ENCODE peak calls at places on chromosomes 16 and 17, in eight cellular contexts. One of them, this sample, is unnamed.

GRCh38 chr17:60863892-60864673 is 186.4 kb downstream of the BCAS3 start:
- DNase-seq in neural crest cell: no peak
- DNase-seq in T-helper 1 cell: no peak
- DNase-seq in foreskin melanocyte: no peak
- DNase-seq in anterior cingulate cortex: no peak
- DNase-seq in HEK293T: no peak
- DNase-seq in NCI-H1092: no peak
- DNase-seq in uterus: no peak
- DNase-seq in this sample: no peak

GRCh38 chr17:69588739-69589334 is 174.3 kb downstream of the MAP2K6 start:
- DNase-seq in NCI-H1092: no peak
- DNase-seq in uterus: no peak
- DNase-seq in foreskin melanocyte: no peak
- DNase-seq in T-helper 1 cell: no peak
- DNase-seq in neural crest cell: no peak
- DNase-seq in HEK293T: no peak
- DNase-seq in anterior cingulate cortex: no peak
- DNase-seq in this sample: no peak

GRCh38 chr16:54873081-54873480 is 57.6 kb upstream of the IRX5 start:
- DNase-seq in anterior cingulate cortex: no peak
- DNase-seq in foreskin melanocyte: no peak
- DNase-seq in neural crest cell: no peak
- DNase-seq in uterus: no peak
- DNase-seq in T-helper 1 cell: no peak
- DNase-seq in NCI-H1092: no peak
- DNase-seq in HEK293T: no peak
- DNase-seq in this sample: no peak

GRCh38 chr17:47649153-47649971 is at the start of gene KPNB1:
- DNase-seq in NCI-H1092: peak; percentile 99
- DNase-seq in uterus: peak; percentile 99
- DNase-seq in anterior cingulate cortex: peak; percentile 97
- DNase-seq in T-helper 1 cell: peak; percentile 96
- DNase-seq in neural crest cell: peak; percentile 96
- DNase-seq in HEK293T: peak; percentile 92
- DNase-seq in foreskin melanocyte: peak; percentile 100
- DNase-seq in this sample: peak; percentile 99

GRCh38 chr17:74303300-74303699 is 22.7 kb upstream of the KIF19 start:
- DNase-seq in uterus: no peak
- DNase-seq in T-helper 1 cell: no peak
- DNase-seq in foreskin melanocyte: no peak
- DNase-seq in NCI-H1092: no peak
- DNase-seq in neural crest cell: no peak
- DNase-seq in HEK293T: no peak
- DNase-seq in anterior cingulate cortex: no peak
- DNase-seq in this sample: no peak

GRCh38 chr16:75256059-75256870 is 4.8 kb upstream of the BCAR1 start:
- DNase-seq in neural crest cell: no peak
- DNase-seq in T-helper 1 cell: no peak
- DNase-seq in NCI-H1092: no peak
- DNase-seq in foreskin melanocyte: no peak
- DNase-seq in anterior cingulate cortex: no peak
- DNase-seq in uterus: no peak
- DNase-seq in HEK293T: no peak
- DNase-seq in this sample: no peak

GRCh38 chr17:76772842-76773521 is 35.1 kb downstream of the MFSD11 start:
- DNase-seq in T-helper 1 cell: peak; percentile 46
- DNase-seq in neural crest cell: no peak
- DNase-seq in NCI-H1092: no peak
- DNase-seq in uterus: no peak
- DNase-seq in anterior cingulate cortex: no peak
- DNase-seq in foreskin melanocyte: no peak
- DNase-seq in HEK293T: no peak
- DNase-seq in this sample: no peak

GRCh38 chr16:64412578-64413280 is 709.1 kb downstream of the CDH11 start:
- DNase-seq in neural crest cell: no peak
- DNase-seq in uterus: no peak
- DNase-seq in foreskin melanocyte: peak; percentile 88
- DNase-seq in HEK293T: no peak
- DNase-seq in T-helper 1 cell: no peak
- DNase-seq in NCI-H1092: no peak
- DNase-seq in anterior cingulate cortex: no peak
- DNase-seq in this sample: no peak

GRCh38 chr17:28369684-28370034 is 448 bp downstream of the VTN start:
- DNase-seq in foreskin melanocyte: no peak
- DNase-seq in NCI-H1092: no peak
- DNase-seq in HEK293T: no peak
- DNase-seq in uterus: no peak
- DNase-seq in anterior cingulate cortex: no peak
- DNase-seq in T-helper 1 cell: no peak
- DNase-seq in neural crest cell: no peak
- DNase-seq in this sample: no peak

GRCh38 chr16:66940236-66940635 is 4.9 kb downstream of the CES2 start:
- DNase-seq in uterus: no peak
- DNase-seq in NCI-H1092: no peak
- DNase-seq in anterior cingulate cortex: no peak
- DNase-seq in HEK293T: no peak
- DNase-seq in neural crest cell: no peak
- DNase-seq in foreskin melanocyte: no peak
- DNase-seq in T-helper 1 cell: no peak
- DNase-seq in this sample: no peak

GRCh38 chr16:76338472-76338871 is 61.3 kb downstream of the CNTNAP4 start:
- DNase-seq in foreskin melanocyte: no peak
- DNase-seq in uterus: no peak
- DNase-seq in neural crest cell: no peak
- DNase-seq in anterior cingulate cortex: no peak
- DNase-seq in HEK293T: no peak
- DNase-seq in T-helper 1 cell: no peak
- DNase-seq in NCI-H1092: no peak
- DNase-seq in this sample: no peak

GRCh38 chr16:67299269-67299668 is 19.9 kb downstream of the PLEKHG4 start:
- DNase-seq in foreskin melanocyte: no peak
- DNase-seq in uterus: no peak
- DNase-seq in HEK293T: no peak
- DNase-seq in T-helper 1 cell: no peak
- DNase-seq in NCI-H1092: no peak
- DNase-seq in anterior cingulate cortex: no peak
- DNase-seq in neural crest cell: no peak
- DNase-seq in this sample: no peak

GRCh38 chr16:87740441-87740840 is 25.3 kb downstream of the KLHDC4 start:
- DNase-seq in T-helper 1 cell: no peak
- DNase-seq in NCI-H1092: no peak
- DNase-seq in uterus: no peak
- DNase-seq in foreskin melanocyte: no peak
- DNase-seq in neural crest cell: no peak
- DNase-seq in HEK293T: no peak
- DNase-seq in anterior cingulate cortex: no peak
- DNase-seq in this sample: no peak

GRCh38 chr17:29147682-29148081 is 32.5 kb downstream of the MYO18A start:
- DNase-seq in foreskin melanocyte: no peak
- DNase-seq in HEK293T: no peak
- DNase-seq in anterior cingulate cortex: no peak
- DNase-seq in T-helper 1 cell: no peak
- DNase-seq in NCI-H1092: no peak
- DNase-seq in uterus: no peak
- DNase-seq in neural crest cell: no peak
- DNase-seq in this sample: no peak

GRCh38 chr17:77025781-77026180 is 115.0 kb upstream of the SEC14L1 start:
- DNase-seq in anterior cingulate cortex: no peak
- DNase-seq in NCI-H1092: no peak
- DNase-seq in neural crest cell: no peak
- DNase-seq in T-helper 1 cell: no peak
- DNase-seq in foreskin melanocyte: peak; percentile 52
- DNase-seq in HEK293T: no peak
- DNase-seq in uterus: no peak
- DNase-seq in this sample: no peak

GRCh38 chr16:67934306-67935095 is 2.1 kb downstream of the PSMB10 start:
- DNase-seq in NCI-H1092: no peak
- DNase-seq in T-helper 1 cell: no peak
- DNase-seq in anterior cingulate cortex: no peak
- DNase-seq in neural crest cell: no peak
- DNase-seq in foreskin melanocyte: no peak
- DNase-seq in HEK293T: no peak
- DNase-seq in uterus: no peak
- DNase-seq in this sample: no peak

GRCh38 chr16:8962393-8963009 is 1.2 kb downstream of the USP7 start:
- DNase-seq in NCI-H1092: no peak
- DNase-seq in uterus: no peak
- DNase-seq in neural crest cell: no peak
- DNase-seq in T-helper 1 cell: peak; percentile 52
- DNase-seq in foreskin melanocyte: no peak
- DNase-seq in HEK293T: no peak
- DNase-seq in anterior cingulate cortex: no peak
- DNase-seq in this sample: no peak

GRCh38 chr16:68257906-68258800 is 6.2 kb upstream of the SLC7A6 start:
- DNase-seq in neural crest cell: no peak
- DNase-seq in T-helper 1 cell: no peak
- DNase-seq in uterus: no peak
- DNase-seq in foreskin melanocyte: no peak
- DNase-seq in NCI-H1092: no peak
- DNase-seq in anterior cingulate cortex: no peak
- DNase-seq in HEK293T: no peak
- DNase-seq in this sample: no peak

GRCh38 chr16:89575247-89576172 is at the start of gene CPNE7:
- DNase-seq in uterus: no peak
- DNase-seq in NCI-H1092: no peak
- DNase-seq in neural crest cell: no peak
- DNase-seq in foreskin melanocyte: no peak
- DNase-seq in HEK293T: no peak
- DNase-seq in T-helper 1 cell: no peak
- DNase-seq in anterior cingulate cortex: no peak
- DNase-seq in this sample: no peak

GRCh38 chr17:76147211-76148014 is 6.4 kb upstream of the FOXJ1 start:
- DNase-seq in uterus: no peak
- DNase-seq in NCI-H1092: peak; percentile 13
- DNase-seq in T-helper 1 cell: no peak
- DNase-seq in HEK293T: peak; percentile 45
- DNase-seq in foreskin melanocyte: no peak
- DNase-seq in anterior cingulate cortex: no peak
- DNase-seq in neural crest cell: no peak
- DNase-seq in this sample: peak; percentile 22

GRCh38 chr17:74864866-74865395 is 5.2 kb upstream of the GRIN2C start:
- DNase-seq in T-helper 1 cell: peak; percentile 64
- DNase-seq in uterus: peak; percentile 81
- DNase-seq in neural crest cell: peak; percentile 85
- DNase-seq in anterior cingulate cortex: peak; percentile 68
- DNase-seq in NCI-H1092: no peak
- DNase-seq in HEK293T: peak; percentile 80
- DNase-seq in foreskin melanocyte: peak; percentile 53
- DNase-seq in this sample: peak; percentile 85

GRCh38 chr16:47043200-47043599 is 69.7 kb upstream of the DNAJA2 start:
- DNase-seq in foreskin melanocyte: no peak
- DNase-seq in neural crest cell: no peak
- DNase-seq in anterior cingulate cortex: no peak
- DNase-seq in NCI-H1092: no peak
- DNase-seq in HEK293T: no peak
- DNase-seq in T-helper 1 cell: no peak
- DNase-seq in uterus: no peak
- DNase-seq in this sample: no peak

GRCh38 chr17:61405686-61406542 is 6.3 kb downstream of the TBX2 start:
- DNase-seq in neural crest cell: no peak
- DNase-seq in T-helper 1 cell: no peak
- DNase-seq in foreskin melanocyte: no peak
- DNase-seq in anterior cingulate cortex: no peak
- DNase-seq in NCI-H1092: no peak
- DNase-seq in uterus: no peak
- DNase-seq in HEK293T: no peak
- DNase-seq in this sample: no peak

GRCh38 chr17:66655861-66656260 is 179.1 kb upstream of the CACNG5 start:
- DNase-seq in neural crest cell: no peak
- DNase-seq in anterior cingulate cortex: no peak
- DNase-seq in NCI-H1092: no peak
- DNase-seq in foreskin melanocyte: peak; percentile 36
- DNase-seq in HEK293T: no peak
- DNase-seq in uterus: no peak
- DNase-seq in T-helper 1 cell: no peak
- DNase-seq in this sample: no peak

GRCh38 chr17:43368740-43369506 is 29.9 kb upstream of the ARL4D start:
- DNase-seq in anterior cingulate cortex: peak; percentile 48
- DNase-seq in T-helper 1 cell: peak; percentile 54
- DNase-seq in foreskin melanocyte: peak; percentile 75
- DNase-seq in uterus: peak; percentile 85
- DNase-seq in NCI-H1092: peak; percentile 86
- DNase-seq in HEK293T: peak; percentile 76
- DNase-seq in neural crest cell: peak; percentile 53
- DNase-seq in this sample: peak; percentile 84

GRCh38 chr16:89360760-89361435 is 129.5 kb downstream of the ANKRD11 start:
- DNase-seq in anterior cingulate cortex: no peak
- DNase-seq in uterus: no peak
- DNase-seq in neural crest cell: no peak
- DNase-seq in T-helper 1 cell: peak; percentile 66
- DNase-seq in foreskin melanocyte: no peak
- DNase-seq in HEK293T: no peak
- DNase-seq in NCI-H1092: no peak
- DNase-seq in this sample: no peak

GRCh38 chr16:1724491-1724890 is 18.5 kb downstream of the MAPK8IP3 start:
- DNase-seq in uterus: no peak
- DNase-seq in foreskin melanocyte: no peak
- DNase-seq in HEK293T: no peak
- DNase-seq in anterior cingulate cortex: no peak
- DNase-seq in neural crest cell: no peak
- DNase-seq in T-helper 1 cell: no peak
- DNase-seq in NCI-H1092: no peak
- DNase-seq in this sample: no peak

GRCh38 chr17:27609606-27610303 is 21.2 kb upstream of the LGALS9 start:
- DNase-seq in T-helper 1 cell: no peak
- DNase-seq in uterus: no peak
- DNase-seq in neural crest cell: no peak
- DNase-seq in HEK293T: peak; percentile 14
- DNase-seq in anterior cingulate cortex: no peak
- DNase-seq in NCI-H1092: no peak
- DNase-seq in foreskin melanocyte: no peak
- DNase-seq in this sample: peak; percentile 61

GRCh38 chr17:74757502-74757901 is 9.1 kb downstream of the NHERF1 start:
- DNase-seq in neural crest cell: no peak
- DNase-seq in T-helper 1 cell: no peak
- DNase-seq in uterus: no peak
- DNase-seq in foreskin melanocyte: no peak
- DNase-seq in anterior cingulate cortex: no peak
- DNase-seq in HEK293T: no peak
- DNase-seq in NCI-H1092: no peak
- DNase-seq in this sample: peak; percentile 42

GRCh38 chr16:66228791-66229190 is 137.7 kb upstream of the CDH5 start:
- DNase-seq in HEK293T: no peak
- DNase-seq in anterior cingulate cortex: no peak
- DNase-seq in T-helper 1 cell: no peak
- DNase-seq in uterus: no peak
- DNase-seq in neural crest cell: no peak
- DNase-seq in NCI-H1092: no peak
- DNase-seq in foreskin melanocyte: no peak
- DNase-seq in this sample: no peak

GRCh38 chr17:18967806-18968744 is 16.1 kb downstream of the SLC5A10 start:
- DNase-seq in anterior cingulate cortex: no peak
- DNase-seq in uterus: no peak
- DNase-seq in HEK293T: no peak
- DNase-seq in T-helper 1 cell: no peak
- DNase-seq in NCI-H1092: no peak
- DNase-seq in neural crest cell: no peak
- DNase-seq in foreskin melanocyte: no peak
- DNase-seq in this sample: no peak

GRCh38 chr17:82287849-82288601 is 14.5 kb upstream of the CSNK1D start:
- DNase-seq in HEK293T: peak; percentile 71
- DNase-seq in foreskin melanocyte: peak; percentile 56
- DNase-seq in NCI-H1092: no peak
- DNase-seq in anterior cingulate cortex: no peak
- DNase-seq in uterus: peak; percentile 79
- DNase-seq in neural crest cell: no peak
- DNase-seq in T-helper 1 cell: no peak
- DNase-seq in this sample: no peak

GRCh38 chr16:27543801-27544200 is 5.9 kb downstream of the GTF3C1 start:
- DNase-seq in foreskin melanocyte: no peak
- DNase-seq in HEK293T: no peak
- DNase-seq in T-helper 1 cell: no peak
- DNase-seq in NCI-H1092: no peak
- DNase-seq in uterus: no peak
- DNase-seq in anterior cingulate cortex: no peak
- DNase-seq in neural crest cell: no peak
- DNase-seq in this sample: no peak

GRCh38 chr16:62079236-62079635 is 43.0 kb upstream of the CDH8 start:
- DNase-seq in T-helper 1 cell: no peak
- DNase-seq in neural crest cell: no peak
- DNase-seq in NCI-H1092: no peak
- DNase-seq in HEK293T: no peak
- DNase-seq in anterior cingulate cortex: no peak
- DNase-seq in foreskin melanocyte: no peak
- DNase-seq in uterus: no peak
- DNase-seq in this sample: no peak

This sample was measured in midbrain.